ENCODE peak calls at places on chromosome 10, in four cellular contexts. G, Y, K and Q are unnamed samples.

GRCh38 chr10:7117177-7117799 is 293.5 kb downstream of the SFMBT2 start:
- DNase-seq in K (no peak), G (no peak), Y (no peak), Q (no peak)

GRCh38 chr10:110218627-110219026 is 11.2 kb downstream of the MXI1 start:
- DNase-seq in G (no peak), Y (no peak), K (no peak), Q (no peak)

GRCh38 chr10:47260505-47261111 is 39.4 kb upstream of the GDF10 start:
- DNase-seq in Y (no peak), G (no peak), K (no peak), Q (no peak)

GRCh38 chr10:60419249-60419648 is 29.6 kb upstream of the ANK3 start:
- DNase-seq in K (no peak), Y (no peak), G (no peak), Q (no peak)

GRCh38 chr10:117320050-117320665 is 55.1 kb downstream of the PDZD8 start:
- DNase-seq in G (no peak), K (no peak), Y (no peak), Q (peak)

GRCh38 chr10:788796-789748 is 99.6 kb upstream of the DIP2C start:
- DNase-seq in Y (peak), K (peak), G (no peak), Q (no peak)

GRCh38 chr10:3950676-3951275 is 165.8 kb upstream of the KLF6 start:
- DNase-seq in G (peak), Y (no peak), K (no peak), Q (no peak)

GRCh38 chr10:79483948-79484347 is 28.4 kb upstream of the EIF5AL1 start:
- DNase-seq in G (no peak), K (no peak), Y (no peak), Q (no peak)

GRCh38 chr10:22316286-22317120 is at the start of gene COMMD3:
- DNase-seq in Y (peak), G (peak), K (peak), Q (peak)

GRCh38 chr10:70191906-70192305 is 21.6 kb upstream of the SAR1A start:
- DNase-seq in K (no peak), Y (no peak), G (no peak), Q (no peak)

GRCh38 chr10:101095550-101096213 is 33.9 kb downstream of the KAZALD1 start:
- DNase-seq in K (peak), G (peak), Y (peak), Q (peak)

GRCh38 chr10:93476756-93477155 is 5.4 kb downstream of the MYOF start:
- DNase-seq in Y (no peak), G (no peak), K (no peak), Q (no peak)

GRCh38 chr10:84552478-84552877 is 224.1 kb downstream of the CCSER2 start:
- DNase-seq in G (no peak), Y (no peak), K (no peak), Q (no peak)

GRCh38 chr10:47082055-47082784 is 171.0 kb downstream of the PTPN20 start:
- DNase-seq in G (no peak), Y (no peak), K (no peak), Q (no peak)